ENCODE peak calls at places on chromosomes 11 and 22, in five cellular contexts. One of them, this sample, is unnamed.

GRCh38 chr22:39318507-39319283 is 728 bp downstream of the RPL3 start:
- DNase-seq in GM12878: no peak
- DNase-seq in HEK293T: no peak
- DNase-seq in HepG2: no peak
- DNase-seq in K562: no peak
- DNase-seq in this sample: no peak

GRCh38 chr11:61961570-61962212 is 5.7 kb downstream of the FTH1 start:
- DNase-seq in HEK293T: peak
- DNase-seq in K562: peak
- DNase-seq in HepG2: peak
- DNase-seq in GM12878: no peak
- DNase-seq in this sample: no peak

GRCh38 chr11:34360056-34360455 is 2.2 kb upstream of the ABTB2 start:
- DNase-seq in HEK293T: no peak
- DNase-seq in HepG2: no peak
- DNase-seq in K562: no peak
- DNase-seq in GM12878: no peak
- DNase-seq in this sample: no peak

GRCh38 chr11:118572075-118572913 is at the start of gene ARCN1:
- DNase-seq in HepG2: peak
- DNase-seq in GM12878: peak
- DNase-seq in K562: peak
- DNase-seq in HEK293T: peak
- DNase-seq in this sample: peak

GRCh38 chr11:14894657-14895598 is 2.9 kb upstream of the CYP2R1 start:
- DNase-seq in HEK293T: no peak
- DNase-seq in HepG2: no peak
- DNase-seq in GM12878: no peak
- DNase-seq in K562: peak
- DNase-seq in this sample: no peak

GRCh38 chr22:20803696-20804324 is 29.9 kb downstream of the SERPIND1 start:
- DNase-seq in HEK293T: peak
- DNase-seq in K562: peak
- DNase-seq in HepG2: peak
- DNase-seq in GM12878: no peak
- DNase-seq in this sample: peak

GRCh38 chr11:132242662-132243061 is 872.2 kb downstream of the NTM start:
- DNase-seq in HepG2: no peak
- DNase-seq in HEK293T: no peak
- DNase-seq in GM12878: no peak
- DNase-seq in K562: no peak
- DNase-seq in this sample: no peak

GRCh38 chr11:19938866-19939265 is 221.4 kb downstream of the DBX1 start:
- DNase-seq in K562: no peak
- DNase-seq in HEK293T: no peak
- DNase-seq in HepG2: no peak
- DNase-seq in GM12878: no peak
- DNase-seq in this sample: no peak

GRCh38 chr11:64067257-64067993 is 31.7 kb downstream of the FLRT1 start:
- DNase-seq in K562: peak
- DNase-seq in HepG2: no peak
- DNase-seq in GM12878: no peak
- DNase-seq in HEK293T: no peak
- DNase-seq in this sample: peak

GRCh38 chr11:66286699-66287098 is 2.2 kb downstream of the YIF1A start:
- DNase-seq in K562: no peak
- DNase-seq in HepG2: no peak
- DNase-seq in HEK293T: no peak
- DNase-seq in GM12878: no peak
- DNase-seq in this sample: no peak

GRCh38 chr11:134558916-134559616 is 147.0 kb upstream of the B3GAT1 start:
- DNase-seq in GM12878: no peak
- DNase-seq in K562: no peak
- DNase-seq in HEK293T: no peak
- DNase-seq in HepG2: no peak
- DNase-seq in this sample: peak

GRCh38 chr22:38192475-38192863 is 9.3 kb upstream of the MAFF start:
- DNase-seq in K562: no peak
- DNase-seq in GM12878: no peak
- DNase-seq in HepG2: no peak
- DNase-seq in HEK293T: no peak
- DNase-seq in this sample: no peak

GRCh38 chr11:134362192-134362901 is 30.6 kb downstream of the GLB1L2 start:
- DNase-seq in GM12878: no peak
- DNase-seq in HepG2: no peak
- DNase-seq in K562: no peak
- DNase-seq in HEK293T: no peak
- DNase-seq in this sample: no peak

GRCh38 chr11:65134240-65134951 is at the start of gene SYVN1:
- DNase-seq in HepG2: peak
- DNase-seq in K562: peak
- DNase-seq in HEK293T: peak
- DNase-seq in GM12878: peak
- DNase-seq in this sample: peak

GRCh38 chr22:37546436-37547248 is 13.6 kb upstream of the CDC42EP1 start:
- DNase-seq in HEK293T: no peak
- DNase-seq in GM12878: no peak
- DNase-seq in K562: no peak
- DNase-seq in HepG2: peak
- DNase-seq in this sample: no peak

GRCh38 chr11:62394825-62395538 is 23.9 kb upstream of the SCGB1A1 start:
- DNase-seq in HepG2: peak
- DNase-seq in K562: peak
- DNase-seq in HEK293T: peak
- DNase-seq in GM12878: peak
- DNase-seq in this sample: peak

GRCh38 chr11:132032555-132032954 is 662.1 kb downstream of the NTM start:
- DNase-seq in HEK293T: no peak
- DNase-seq in GM12878: no peak
- DNase-seq in K562: no peak
- DNase-seq in HepG2: no peak
- DNase-seq in this sample: no peak

GRCh38 chr11:67056640-67057409 is at the start of gene RHOD:
- DNase-seq in GM12878: no peak
- DNase-seq in HepG2: no peak
- DNase-seq in K562: no peak
- DNase-seq in HEK293T: no peak
- DNase-seq in this sample: no peak

GRCh38 chr11:76761959-76762358 is 21.2 kb upstream of the TSKU start:
- DNase-seq in HEK293T: no peak
- DNase-seq in GM12878: no peak
- DNase-seq in K562: no peak
- DNase-seq in HepG2: no peak
- DNase-seq in this sample: no peak

GRCh38 chr22:47115921-47116320 is 353.5 kb downstream of the TBC1D22A start:
- DNase-seq in HepG2: no peak
- DNase-seq in K562: no peak
- DNase-seq in HEK293T: no peak
- DNase-seq in GM12878: no peak
- DNase-seq in this sample: no peak

GRCh38 chr11:19073454-19074415 is 13.2 kb upstream of the MRGPRX2 start:
- DNase-seq in HepG2: no peak
- DNase-seq in HEK293T: no peak
- DNase-seq in K562: no peak
- DNase-seq in GM12878: no peak
- DNase-seq in this sample: no peak

GRCh38 chr11:59857444-59858434 is 8.5 kb downstream of the TCN1 start:
- DNase-seq in HEK293T: no peak
- DNase-seq in K562: peak
- DNase-seq in HepG2: no peak
- DNase-seq in GM12878: no peak
- DNase-seq in this sample: no peak

GRCh38 chr11:11985016-11985715 is 23.3 kb downstream of the DKK3 start:
- DNase-seq in HepG2: no peak
- DNase-seq in HEK293T: no peak
- DNase-seq in K562: no peak
- DNase-seq in GM12878: no peak
- DNase-seq in this sample: no peak

GRCh38 chr11:117072517-117073218 is 25.6 kb downstream of the SIK3 start:
- DNase-seq in HepG2: peak
- DNase-seq in HEK293T: no peak
- DNase-seq in GM12878: peak
- DNase-seq in K562: peak
- DNase-seq in this sample: no peak

DNA sequence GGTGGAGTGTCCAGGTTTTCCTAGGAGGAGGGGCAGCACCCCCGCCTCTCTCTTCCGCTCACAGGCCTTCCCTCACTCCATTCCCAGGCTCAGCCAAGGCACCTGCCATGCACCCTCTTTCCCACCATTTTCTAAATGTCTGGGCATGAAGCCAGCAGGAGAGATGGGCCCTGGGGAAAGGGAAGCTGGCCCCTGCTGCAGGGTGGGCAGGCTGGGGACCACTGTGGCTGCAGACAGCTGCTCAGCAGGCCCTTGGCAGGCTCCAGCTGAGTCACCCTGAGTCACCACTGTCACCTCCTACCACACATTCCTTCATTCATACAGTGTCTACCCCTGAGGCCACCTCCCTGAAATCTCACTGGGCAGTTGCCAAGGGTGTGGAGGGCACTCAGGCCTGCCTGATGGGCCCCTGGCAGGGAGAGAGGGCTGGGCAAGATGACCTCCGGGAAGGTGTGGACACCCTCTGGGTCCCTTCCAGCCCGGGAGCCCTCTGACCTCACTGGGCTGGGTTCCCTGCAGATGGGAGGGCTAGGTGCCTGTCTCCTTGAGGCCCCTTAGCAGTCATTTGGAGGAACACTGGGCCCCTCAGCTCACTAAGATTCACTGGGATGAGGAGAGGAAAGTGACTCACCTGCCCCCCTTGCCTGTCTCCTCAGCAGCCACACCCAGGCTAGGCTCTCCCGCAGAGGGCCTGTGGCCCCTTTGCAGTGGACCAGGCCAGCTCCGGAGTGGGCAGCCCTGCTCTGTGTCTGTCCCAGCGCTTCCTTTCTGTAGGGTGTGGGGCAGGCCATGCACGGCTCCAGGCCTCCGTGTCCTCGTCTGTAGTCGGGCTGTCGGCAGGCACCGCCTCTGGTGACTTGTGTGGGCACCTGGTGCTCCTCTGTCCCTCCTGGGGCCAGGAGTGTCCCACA is 7.8 kb downstream of the MYEOV start:
- DNase-seq in HepG2: peak
- DNase-seq in HEK293T: no peak
- DNase-seq in K562: peak
- DNase-seq in GM12878: no peak
- DNase-seq in this sample: peak
- TF ChIP-seq FOXM1 in HepG2: no peak
- TF ChIP-seq FOXM1 in HEK293T: no peak
- TF ChIP-seq FOXM1 in K562: no peak
- TF ChIP-seq FOXM1 in GM12878: no peak
- TF ChIP-seq FOXM1 in this sample: peak

GRCh38 chr22:31723699-31724098 is 26.2 kb downstream of the PRR14L start:
- DNase-seq in GM12878: no peak
- DNase-seq in K562: no peak
- DNase-seq in HEK293T: no peak
- DNase-seq in HepG2: no peak
- DNase-seq in this sample: no peak
- TF ChIP-seq FOXM1 in GM12878: no peak
- TF ChIP-seq FOXM1 in K562: no peak
- TF ChIP-seq FOXM1 in HEK293T: no peak
- TF ChIP-seq FOXM1 in HepG2: no peak
- TF ChIP-seq FOXM1 in this sample: no peak

GRCh38 chr22:43554694-43555365 is 143.0 kb downstream of the MPPED1 start:
- DNase-seq in HEK293T: no peak
- DNase-seq in HepG2: no peak
- DNase-seq in GM12878: no peak
- DNase-seq in K562: no peak
- DNase-seq in this sample: no peak

GRCh38 chr22:43546186-43546585 is 134.4 kb downstream of the MPPED1 start:
- DNase-seq in HEK293T: no peak
- DNase-seq in HepG2: no peak
- DNase-seq in K562: no peak
- DNase-seq in GM12878: no peak
- DNase-seq in this sample: no peak

GRCh38 chr22:43553451-43554258 is 141.8 kb downstream of the MPPED1 start:
- DNase-seq in HepG2: no peak
- DNase-seq in GM12878: no peak
- DNase-seq in HEK293T: no peak
- DNase-seq in K562: no peak
- DNase-seq in this sample: no peak

GRCh38 chr22:43554259-43554636 is 142.4 kb downstream of the MPPED1 start:
- DNase-seq in HepG2: no peak
- DNase-seq in HEK293T: no peak
- DNase-seq in K562: no peak
- DNase-seq in GM12878: no peak
- DNase-seq in this sample: no peak

GRCh38 chr22:43550024-43550620 is 138.3 kb downstream of the MPPED1 start:
- DNase-seq in HEK293T: no peak
- DNase-seq in HepG2: no peak
- DNase-seq in GM12878: no peak
- DNase-seq in K562: no peak
- DNase-seq in this sample: no peak
- TF ChIP-seq FOXM1 in HEK293T: no peak
- TF ChIP-seq FOXM1 in HepG2: no peak
- TF ChIP-seq FOXM1 in GM12878: no peak
- TF ChIP-seq FOXM1 in K562: no peak
- TF ChIP-seq FOXM1 in this sample: no peak

DNA sequence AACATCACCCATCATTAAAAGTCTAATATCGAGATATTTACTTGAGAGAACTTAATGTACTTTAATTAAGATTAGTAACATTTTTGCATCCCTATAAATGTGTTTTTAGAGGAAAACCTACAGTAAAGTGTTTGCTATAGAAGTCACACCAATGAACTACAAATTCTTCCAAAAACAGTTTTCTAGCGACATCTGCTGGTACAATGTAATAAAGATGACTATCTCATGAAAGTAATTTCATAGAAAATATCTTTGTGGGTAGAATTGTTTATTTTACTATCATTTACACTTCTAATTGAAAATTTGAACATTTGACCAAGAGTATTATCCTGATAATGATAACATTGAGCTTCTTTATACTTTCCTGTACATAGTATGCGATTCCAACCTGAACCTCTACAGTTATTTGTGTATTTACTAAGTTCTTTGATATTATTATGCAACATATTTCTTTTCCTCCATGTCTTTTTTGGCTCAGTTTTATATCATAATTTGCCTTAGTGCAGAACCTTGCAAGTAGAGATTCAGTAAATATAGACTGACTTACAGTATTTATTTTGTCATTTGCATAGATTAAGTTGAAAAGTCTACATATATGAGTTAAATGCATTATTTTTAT is 252.7 kb downstream of the TMEM135 start:
- DNase-seq in HEK293T: peak
- DNase-seq in K562: peak
- DNase-seq in GM12878: no peak
- DNase-seq in HepG2: peak
- DNase-seq in this sample: peak
- TF ChIP-seq FOXM1 in HEK293T: no peak
- TF ChIP-seq FOXM1 in K562: no peak
- TF ChIP-seq FOXM1 in GM12878: no peak
- TF ChIP-seq FOXM1 in HepG2: no peak
- TF ChIP-seq FOXM1 in this sample: no peak

DNA sequence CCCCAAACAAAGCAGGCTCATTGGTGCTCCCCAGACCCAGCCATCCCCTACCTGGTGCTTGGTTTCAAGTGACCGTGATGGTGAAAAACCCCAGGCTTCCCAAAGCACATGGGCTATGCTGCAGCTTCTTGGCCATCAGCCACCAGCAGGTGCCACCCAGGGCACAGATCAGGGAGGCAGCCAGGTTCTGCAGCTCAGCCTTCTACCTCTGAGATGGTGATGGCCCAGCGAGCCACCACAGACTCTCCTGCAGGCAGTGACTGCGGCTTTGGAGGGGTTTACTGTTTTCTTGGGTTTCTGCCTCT is 70.0 kb upstream of the ALX4 start:
- DNase-seq in K562: no peak
- DNase-seq in HEK293T: no peak
- DNase-seq in GM12878: no peak
- DNase-seq in HepG2: no peak
- DNase-seq in this sample: no peak
- TF ChIP-seq FOXM1 in K562: no peak
- TF ChIP-seq FOXM1 in HEK293T: no peak
- TF ChIP-seq FOXM1 in GM12878: no peak
- TF ChIP-seq FOXM1 in HepG2: no peak
- TF ChIP-seq FOXM1 in this sample: no peak